ENCODE peak calls at places on chromosomes 13 and 19, in ten cellular contexts. B is NCI-H2107; H is stimulated activated CD8-positive, alpha-beta memory T cell treated with anti-CD3 and anti-CD28 coated beads, Interleukin-7, amount 100 ng/mL, for 24 hours; Z is fibroblast of the conjunctiva; O is cerebellum; C is AG04449; S is NB4; Q is AG04450; R is AG08396; W is Ammon's horn. X is an unnamed sample.

GRCh38 chr13:82356667-82357066 is 1525.6 kb downstream of the SLITRK1 start:
- DNase-seq in H (no peak), B (no peak), O (no peak), W (peak), Q (no peak), Z (peak), S (peak), C (no peak), R (no peak), X (no peak)

GRCh38 chr19:51688665-51689571 is 4.2 kb upstream of the SPACA6 start:
- DNase-seq in Z (peak), S (no peak), C (peak), Q (peak), W (peak), B (peak), H (no peak), O (peak), R (peak), X (no peak)

GRCh38 chr13:29454931-29455481 is 140.5 kb downstream of the SLC7A1 start:
- DNase-seq in W (no peak), C (no peak), R (peak), O (no peak), H (no peak), S (peak), Z (no peak), B (no peak), Q (no peak), X (no peak)

GRCh38 chr19:7004313-7004931 is 16.8 kb downstream of the MBD3L2B start:
- DNase-seq in C (no peak), Z (no peak), B (peak), O (peak), R (no peak), H (no peak), W (no peak), Q (no peak), S (peak), X (no peak)

GRCh38 chr19:28883241-28883693 is 329.7 kb downstream of the UQCRFS1 start:
- DNase-seq in B (no peak), C (peak), Z (no peak), H (no peak), O (no peak), Q (no peak), S (no peak), R (peak), W (peak), X (no peak)

GRCh38 chr13:52053460-52053859 is 29.0 kb downstream of the UTP14C start:
- DNase-seq in H (no peak), S (no peak), B (no peak), Q (no peak), C (peak), Z (no peak), O (no peak), W (no peak), R (no peak), X (no peak)

GRCh38 chr13:30408319-30409101 is 13.8 kb upstream of the UBE2L5 start:
- DNase-seq in Q (peak), S (peak), W (peak), C (no peak), H (peak), O (peak), Z (peak), B (no peak), R (peak), X (peak)

GRCh38 chr19:58568731-58569130 is 4.4 kb downstream of the MZF1 start:
- DNase-seq in Q (no peak), Z (no peak), O (no peak), H (no peak), B (no peak), C (no peak), S (no peak), R (no peak), W (no peak), X (no peak)

GRCh38 chr13:91313581-91313980 is 33.9 kb upstream of the MIR17HG start:
- DNase-seq in B (no peak), C (no peak), O (no peak), S (no peak), H (no peak), Z (no peak), W (no peak), Q (no peak), R (no peak), X (no peak)

GRCh38 chr19:1311543-1312091 is 25.9 kb downstream of the EFNA2 start:
- DNase-seq in O (no peak), R (no peak), W (no peak), B (no peak), C (no peak), S (no peak), Z (no peak), H (no peak), Q (no peak), X (no peak)

X was measured in naive thymus-derived CD8-positive, alpha-beta T cell.